ENCODE peak calls at places on chromosomes 12 and 14, in six cellular contexts. U is transverse colon, X is cardiac muscle cell, L is left lung, E is tibial nerve, R is HCT116. J is an unnamed sample.

GRCh38 chr12:118534003-118534402 is 157.6 kb downstream of the SUDS3 start:
- DNase-seq in U (no peak), X (no peak), L (no peak), E (no peak), R (no peak), J (no peak)

GRCh38 chr14:72664651-72665050 is 229.2 kb downstream of the DPF3 start:
- DNase-seq in U (no peak), X (no peak), L (no peak), E (no peak), R (no peak), J (no peak)

GRCh38 chr14:103332143-103332919 is 1.7 kb upstream of the EIF5 start:
- DNase-seq in U (no peak), X (no peak), L (no peak), E (no peak), R (no peak), J (no peak)

GRCh38 chr14:71591929-71592328 is 340.3 kb upstream of the RGS6 start:
- DNase-seq in U (no peak), X (peak; percentile 67), L (no peak), E (no peak), R (peak; percentile 16), J (peak; percentile 53)

GRCh38 chr12:25266522-25266921 is 15.8 kb upstream of the KRAS start:
- DNase-seq in U (no peak), X (peak; percentile 20), L (no peak), E (no peak), R (no peak), J (no peak)

GRCh38 chr12:70648831-70649230 is 11.6 kb upstream of the PTPRB start:
- DNase-seq in U (no peak), X (peak; percentile 80), L (no peak), E (no peak), R (no peak), J (no peak)

GRCh38 chr12:104049278-104050257 is at the start of gene GLT8D2:
- DNase-seq in U (peak; percentile 25), X (peak; percentile 84), L (peak; percentile 51), E (peak; percentile 46), R (no peak), J (peak; percentile 58)

GRCh38 chr14:93619176-93619793 is 169.0 kb downstream of the PRIMA1 start:
- DNase-seq in U (peak; percentile 9), X (peak; percentile 61), L (no peak), E (peak; percentile 34), R (peak; percentile 48), J (peak; percentile 50)

GRCh38 chr12:97968641-97969171 is 506.1 kb downstream of the RMST start:
- DNase-seq in U (no peak), X (no peak), L (no peak), E (no peak), R (no peak), J (no peak)

GRCh38 chr12:4217091-4217490 is 56.5 kb upstream of the CCND2 start:
- DNase-seq in U (no peak), X (no peak), L (no peak), E (no peak), R (no peak), J (no peak)

GRCh38 chr12:88417531-88417930 is 162.7 kb downstream of the KITLG start:
- DNase-seq in U (no peak), X (no peak), L (no peak), E (no peak), R (no peak), J (no peak)

GRCh38 chr12:95131589-95132335 is 58.3 kb upstream of the NR2C1 start:
- DNase-seq in U (no peak), X (peak; percentile 21), L (no peak), E (peak; percentile 12), R (no peak), J (no peak)

GRCh38 chr12:24820872-24821271 is 128.0 kb downstream of the BCAT1 start:
- DNase-seq in U (no peak), X (peak; percentile 73), L (no peak), E (peak; percentile 26), R (no peak), J (peak; percentile 72)

GRCh38 chr14:54818201-54819133 is 84.2 kb downstream of the GCH1 start:
- DNase-seq in U (peak; percentile 24), X (peak; percentile 88), L (no peak), E (no peak), R (no peak), J (peak; percentile 68)

GRCh38 chr12:24177889-24178288 is 228.4 kb upstream of the SOX5 start:
- DNase-seq in U (no peak), X (no peak), L (no peak), E (no peak), R (no peak), J (no peak)

GRCh38 chr14:69247691-69248440 is 12.1 kb upstream of the GALNT16 start:
- DNase-seq in U (peak; percentile 24), X (peak; percentile 76), L (no peak), E (peak; percentile 72), R (no peak), J (no peak)

GRCh38 chr12:129762436-129762835 is 141.4 kb downstream of the TMEM132D start:
- DNase-seq in U (no peak), X (no peak), L (no peak), E (no peak), R (no peak), J (no peak)

GRCh38 chr12:100512692-100513091 is 39.0 kb downstream of the NR1H4 start:
- DNase-seq in U (no peak), X (no peak), L (no peak), E (no peak), R (no peak), J (no peak)

GRCh38 chr14:61460853-61461611 is 139.7 kb downstream of the PRKCH start:
- DNase-seq in U (no peak), X (peak; percentile 62), L (no peak), E (no peak), R (no peak), J (peak; percentile 8)

GRCh38 chr12:88328056-88328455 is 185.9 kb downstream of the TMTC3 start:
- DNase-seq in U (no peak), X (no peak), L (no peak), E (no peak), R (no peak), J (no peak)

GRCh38 chr12:25694072-25694471 is 141.0 kb upstream of the LMNTD1 start:
- DNase-seq in U (no peak), X (peak; percentile 90), L (no peak), E (peak; percentile 68), R (no peak), J (peak; percentile 96)

GRCh38 chr14:23028800-23029199 is 5.9 kb downstream of the PSMB5 start:
- DNase-seq in U (no peak), X (no peak), L (no peak), E (no peak), R (no peak), J (no peak)

GRCh38 chr14:29264865-29265264 is 498.3 kb downstream of the FOXG1 start:
- DNase-seq in U (no peak), X (no peak), L (no peak), E (no peak), R (no peak), J (no peak)

GRCh38 chr14:103257211-103257962 is 76.7 kb upstream of the EIF5 start:
- DNase-seq in U (no peak), X (no peak), L (no peak), E (no peak), R (no peak), J (peak; percentile 16)

GRCh38 chr12:69684472-69684871 is 14.6 kb downstream of the BEST3 start:
- DNase-seq in U (no peak), X (no peak), L (no peak), E (no peak), R (no peak), J (no peak)

GRCh38 chr14:67619446-67620216 is at the start of gene ARG2:
- DNase-seq in U (peak; percentile 100), X (peak; percentile 95), L (peak; percentile 100), E (peak; percentile 95), R (peak; percentile 98), J (peak; percentile 91)
- H3K27ac ChIP-seq in U (peak within 1 kb of the TSS; percentile 65), X (peak within 1 kb of the TSS; percentile 32), L (peak within 1 kb of the TSS; percentile 69), E (peak within 1 kb of the TSS; percentile 52), R (no peak within 1 kb of the TSS), J (peak within 1 kb of the TSS; percentile 39)

GRCh38 chr14:48826058-48826457 is 760.1 kb downstream of the RPS29 start:
- DNase-seq in U (no peak), X (no peak), L (no peak), E (no peak), R (no peak), J (peak; percentile 33)
- TF ChIP-seq CTCF in U (no peak), X (no peak), L (no peak), E (no peak), R (no peak), J (no peak)

GRCh38 chr14:64244279-64244678 is 49.9 kb downstream of the ESR2 start:
- DNase-seq in U (no peak), X (peak; percentile 57), L (no peak), E (no peak), R (no peak), J (no peak)
- H3K27ac ChIP-seq in U (no peak overlapping the region), X (no peak overlapping the region), L (no peak overlapping the region), E (no peak overlapping the region), R (no peak overlapping the region), J (no peak overlapping the region)

DNA sequence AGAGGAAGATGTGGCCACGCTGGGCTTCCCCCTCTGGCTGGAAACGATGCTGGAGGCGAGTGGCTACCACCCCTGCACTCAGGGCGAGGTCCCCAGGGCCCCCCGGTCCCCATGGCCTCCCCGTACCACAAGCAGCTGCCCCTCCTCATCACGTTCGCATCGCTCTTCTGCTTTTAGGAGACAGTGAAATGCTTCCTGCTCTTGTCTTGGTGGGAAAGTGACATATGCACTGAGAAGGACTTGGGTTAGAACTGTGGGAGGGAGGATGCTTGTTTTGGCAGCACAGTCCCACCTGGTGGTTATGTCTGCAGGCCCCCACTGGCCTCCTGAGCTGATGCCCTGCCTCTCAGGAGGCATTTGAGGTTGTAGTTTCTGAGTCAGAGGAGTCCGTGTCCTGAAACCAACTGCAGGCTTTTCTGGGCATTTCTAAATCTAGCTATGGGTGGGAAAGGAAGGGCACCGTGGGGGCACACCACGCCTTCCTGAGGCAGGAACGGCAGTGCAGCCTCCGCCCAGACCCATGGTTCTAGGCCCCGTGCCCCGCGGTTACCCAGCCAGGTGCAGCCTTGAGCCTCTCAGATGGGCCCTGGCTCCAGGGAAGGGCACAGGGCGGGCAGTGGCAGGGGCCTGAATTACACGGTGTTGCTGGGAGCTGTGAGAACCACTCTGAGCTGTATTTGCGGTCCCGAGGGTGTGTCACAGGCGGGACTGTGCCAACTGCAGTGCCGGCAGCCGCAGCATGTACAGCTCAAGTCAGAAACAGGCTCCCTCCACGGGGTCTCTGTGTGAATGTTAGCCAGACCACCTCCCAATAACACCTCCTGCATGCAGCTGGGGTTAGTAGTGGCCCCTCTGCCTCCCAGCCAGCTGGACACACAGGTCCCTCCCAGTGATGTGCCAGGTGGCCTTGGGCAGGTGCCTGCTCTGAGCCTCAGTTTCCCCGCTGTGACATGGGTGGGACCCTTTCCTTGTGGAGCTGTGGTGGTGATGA is 139.5 kb downstream of the ADGRD1 start:
- DNase-seq in U (peak; percentile 65), X (no peak), L (peak; percentile 30), E (no peak), R (no peak), J (no peak)
- TF ChIP-seq CTCF in U (no peak), X (no peak), L (no peak), E (peak; percentile 13), R (no peak), J (no peak)

GRCh38 chr12:76520348-76520747 is 39.2 kb downstream of the OSBPL8 start:
- DNase-seq in U (no peak), X (no peak), L (no peak), E (no peak), R (no peak), J (no peak)
- H3K27ac ChIP-seq in U (no peak overlapping the region), X (no peak overlapping the region), L (peak overlapping the region; percentile 72), E (no peak overlapping the region), R (no peak overlapping the region), J (peak overlapping the region; percentile 62)